ENCODE peak calls at places on chromosomes 13 and 19, in eight cellular contexts. V is pancreas; C is breast epithelium; T is body of pancreas; J is AG04450; B is naive thymus-derived CD4-positive, alpha-beta T cell; E is HCT116; M is adrenal gland. D is an unnamed sample. For H3K27me3 and H3K9me3, the result is how much of the 10 kb centered on the place peaks cover.

GRCh38 chr13:113033498-113033897 is 64.5 kb downstream of the MCF2L start:
- DNase-seq in V (no peak), B (no peak), M (no peak), T (no peak), C (no peak), J (no peak), E (no peak), D (no peak)

GRCh38 chr19:5534787-5535586 is 32.8 kb downstream of the TINCR start:
- DNase-seq in C (no peak), V (no peak), B (no peak), M (no peak), T (no peak), E (peak), J (no peak), D (no peak)

GRCh38 chr19:18780631-18781030 is 10.5 kb downstream of the COMP start:
- DNase-seq in T (no peak), M (no peak), C (no peak), V (no peak), B (no peak), J (no peak), E (no peak), D (no peak)

GRCh38 chr19:10111405-10111811 is at the start of gene P2RY11:
- DNase-seq in M (no peak), T (no peak), B (no peak), C (no peak), J (no peak), V (no peak), E (no peak), D (no peak)

GRCh38 chr19:6109947-6110346 is 353 bp downstream of the RFX2 start:
- DNase-seq in B (no peak), T (no peak), E (no peak), J (no peak), V (no peak), M (peak), C (no peak), D (no peak)

GRCh38 chr13:47258384-47258783 is 361.5 kb upstream of the HTR2A start:
- DNase-seq in E (no peak), V (no peak), B (no peak), M (no peak), T (no peak), J (no peak), C (peak), D (no peak)

GRCh38 chr19:5338661-5339469 is 1.7 kb downstream of the PTPRS start:
- DNase-seq in E (no peak), B (no peak), V (no peak), T (no peak), M (no peak), J (no peak), C (no peak), D (no peak)

GRCh38 chr13:41315466-41316047 is 4.5 kb downstream of the NAA16 start:
- DNase-seq in C (no peak), E (no peak), M (no peak), J (no peak), V (no peak), B (no peak), T (no peak), D (no peak)

GRCh38 chr19:40281381-40282208 is 3.5 kb downstream of the AKT2 start:
- DNase-seq in M (no peak), J (no peak), T (no peak), B (no peak), V (no peak), C (no peak), E (no peak), D (no peak)

GRCh38 chr13:98869408-98870090 is 108.3 kb downstream of the DOCK9 start:
- DNase-seq in C (no peak), M (peak), V (no peak), T (peak), B (no peak), J (no peak), E (no peak), D (no peak)

GRCh38 chr13:77489566-77490337 is 45.8 kb upstream of the SCEL start:
- DNase-seq in C (no peak), E (no peak), B (no peak), M (no peak), T (no peak), V (no peak), J (no peak), D (no peak)

GRCh38 chr13:46679369-46680180 is 117.4 kb downstream of the ESD start:
- DNase-seq in C (no peak), V (no peak), T (no peak), M (peak), B (no peak), J (no peak), E (no peak), D (no peak)

GRCh38 chr19:46902402-46902766 is 41.6 kb downstream of the ARHGAP35 start:
- DNase-seq in C (peak), E (peak), V (peak), T (peak), B (no peak), M (peak), J (no peak), D (peak)

GRCh38 chr19:55117063-55117635 is 288 bp downstream of the PPP1R12C start:
- DNase-seq in J (no peak), B (no peak), C (peak), E (no peak), V (no peak), T (peak), M (peak), D (no peak)

GRCh38 chr13:108220042-108220441 is 1.9 kb downstream of the ABHD13 start:
- DNase-seq in T (peak), C (no peak), B (no peak), V (peak), M (no peak), J (no peak), E (peak), D (peak)

GRCh38 chr13:52848455-52849190 is at the start of gene PCDH8:
- DNase-seq in V (no peak), C (no peak), E (no peak), B (no peak), T (peak), J (no peak), M (peak), D (no peak)

GRCh38 chr13:94177041-94177440 is 302.4 kb downstream of the DCT start:
- DNase-seq in J (no peak), M (no peak), V (no peak), B (no peak), E (no peak), T (no peak), C (no peak), D (no peak)

GRCh38 chr19:4051175-4052101 is 15.3 kb downstream of the ZBTB7A start:
- DNase-seq in T (no peak), C (no peak), B (peak), E (no peak), V (no peak), M (no peak), J (no peak), D (no peak)

GRCh38 chr19:56595548-56595899 is 422 bp downstream of the ZNF71 start:
- DNase-seq in E (no peak), J (no peak), T (no peak), M (no peak), C (no peak), V (no peak), B (no peak), D (no peak)

GRCh38 chr19:42282810-42283247 is 13.8 kb downstream of the CIC start:
- DNase-seq in V (no peak), B (no peak), T (no peak), E (no peak), C (no peak), M (no peak), J (no peak), D (no peak)

GRCh38 chr19:1070931-1071791 is 4.2 kb downstream of the ARHGAP45 start:
- DNase-seq in V (no peak), C (no peak), E (no peak), B (no peak), J (no peak), M (no peak), T (no peak), D (no peak)
- H3K27me3 ChIP-seq in V (under half), C (under half), E (under half), B (under half), J (under half), M (half or more), T (under half), D (under half)

GRCh38 chr13:75508002-75508548 is 26.1 kb upstream of the TBC1D4 start:
- DNase-seq in T (no peak), J (no peak), M (no peak), V (no peak), B (no peak), C (no peak), E (no peak), D (no peak)

GRCh38 chr13:75511226-75511625 is 26.4 kb downstream of the COMMD6 start:
- DNase-seq in B (no peak), C (no peak), V (no peak), E (no peak), M (no peak), T (no peak), J (no peak), D (no peak)

GRCh38 chr13:75512253-75512652 is 25.4 kb downstream of the COMMD6 start:
- DNase-seq in T (no peak), M (no peak), V (no peak), J (no peak), C (no peak), E (no peak), B (no peak), D (no peak)

GRCh38 chr13:75514080-75515040 is 23.3 kb downstream of the COMMD6 start:
- DNase-seq in E (no peak), C (no peak), B (no peak), J (no peak), T (no peak), M (no peak), V (no peak), D (no peak)

DNA sequence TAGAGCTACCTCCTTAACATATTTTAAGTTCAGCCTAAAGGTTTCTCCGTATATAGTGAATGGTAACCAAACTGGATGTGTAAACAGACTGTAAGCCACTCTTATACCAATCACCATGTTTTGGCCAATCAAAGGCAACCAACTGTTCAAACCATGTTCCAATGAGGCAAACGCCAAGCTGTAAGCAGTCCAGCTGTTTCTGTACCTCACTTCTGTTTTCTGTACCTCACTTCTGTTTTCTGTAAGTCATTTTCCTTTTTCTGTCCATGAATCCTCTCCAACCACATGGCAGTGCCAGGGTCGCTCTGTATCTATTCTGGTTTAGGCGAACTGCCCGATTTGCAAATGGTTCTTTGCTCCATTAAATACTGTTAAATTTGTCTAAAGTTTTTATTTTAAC is 24.4 kb downstream of the COMMD6 start:
- DNase-seq in J (no peak), B (no peak), T (no peak), M (no peak), V (no peak), C (no peak), E (no peak), D (no peak)
- H3K9me3 ChIP-seq in J (under half), B (under half), T (under half), M (under half), V (under half), C (under half), E (under half), D (under half)

GRCh38 chr19:48393559-48394330 is at the start of gene GRIN2D:
- DNase-seq in C (no peak), B (peak), T (no peak), M (no peak), J (no peak), E (no peak), V (no peak), D (no peak)

GRCh38 chr19:48394331-48395169 is 1.1 kb downstream of the GRIN2D start:
- DNase-seq in E (no peak), B (no peak), J (no peak), T (no peak), C (no peak), M (no peak), V (no peak), D (no peak)

GRCh38 chr19:48395170-48395455 is 1.6 kb downstream of the GRIN2D start:
- DNase-seq in M (no peak), T (no peak), E (no peak), C (no peak), V (no peak), J (no peak), B (no peak), D (no peak)

GRCh38 chr19:48391100-48392005 is at the start of gene KDELR1:
- DNase-seq in B (peak), M (peak), C (peak), T (peak), V (peak), E (no peak), J (no peak), D (peak)

DNA sequence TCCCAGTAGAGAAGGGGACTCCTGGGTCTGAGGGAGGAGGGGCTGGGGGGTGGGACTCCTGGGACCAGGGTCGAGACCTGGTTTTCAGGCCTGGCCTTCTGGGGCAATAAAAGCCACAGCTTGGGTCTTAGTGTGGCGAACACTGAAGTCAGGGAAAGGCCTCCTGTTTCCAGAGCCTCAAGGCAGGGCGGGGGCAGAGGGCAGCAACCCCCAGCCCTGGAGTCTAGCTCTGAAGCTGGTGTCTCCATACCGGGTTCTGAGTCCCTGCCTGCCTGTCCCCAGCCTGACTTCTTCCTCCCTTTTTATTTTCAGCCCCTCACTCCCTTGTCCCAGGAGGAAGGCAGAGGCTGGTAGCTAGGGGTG is 291 bp upstream of the GRIN2D start:
- DNase-seq in C (no peak), T (no peak), B (no peak), E (no peak), V (no peak), J (no peak), M (no peak), D (no peak)
- H3K4me3 ChIP-seq in C (no peak), T (no peak), B (no peak), E (peak), V (no peak), J (no peak), M (no peak), D (no peak)

GRCh38 chr19:1668339-1669123 is 16.1 kb upstream of the TCF3 start:
- DNase-seq in V (peak), B (no peak), J (no peak), C (no peak), M (no peak), E (no peak), T (no peak), D (no peak)
- H3K27me3 ChIP-seq in V (under half), B (under half), J (under half), C (under half), M (under half), E (under half), T (under half), D (under half)

DNA sequence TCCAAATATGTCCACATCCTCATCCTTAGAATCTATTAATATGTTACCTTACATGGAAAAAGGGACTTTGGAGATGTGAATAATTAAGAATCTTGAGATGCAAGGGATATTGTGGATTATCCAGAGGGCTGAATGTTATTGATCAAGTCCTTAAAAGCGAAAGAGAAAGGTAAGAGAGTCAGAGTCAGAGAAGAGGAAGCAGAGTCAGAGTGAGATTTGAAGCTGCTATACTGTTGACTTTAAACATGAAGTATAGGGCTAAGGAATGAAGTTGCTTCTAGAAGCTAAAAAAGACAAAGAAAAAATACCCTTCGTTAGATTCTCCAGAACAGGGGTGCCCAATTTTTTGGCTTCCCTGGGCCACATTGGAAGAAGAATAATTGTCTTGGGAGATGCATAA is 627.2 kb upstream of the SLITRK6 start:
- DNase-seq in J (no peak), V (no peak), M (no peak), C (no peak), E (no peak), T (no peak), B (no peak), D (no peak)
- H3K9me3 ChIP-seq in J (under half), V (under half), M (under half), C (under half), E (under half), T (under half), B (under half), D (under half)

DNA sequence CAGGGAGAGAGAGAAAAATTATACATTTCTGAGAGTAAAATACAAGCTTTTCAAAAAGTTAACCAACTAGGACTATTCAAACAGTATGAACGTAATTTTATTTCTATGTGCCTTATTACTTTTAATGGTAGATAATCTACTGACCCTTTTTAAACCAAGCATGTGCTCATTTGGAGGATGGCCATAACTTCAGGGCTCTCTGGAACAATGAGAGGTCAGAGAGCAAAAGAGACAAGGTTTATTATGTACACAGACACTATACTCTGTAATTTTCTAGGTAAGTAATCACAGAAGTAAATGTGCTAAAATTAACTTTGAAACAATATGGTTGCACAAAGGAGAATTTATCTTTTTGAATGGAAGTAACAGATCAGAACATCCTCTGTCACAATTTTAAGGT is 1.1 kb downstream of the POSTN start:
- DNase-seq in T (no peak), J (no peak), E (no peak), V (no peak), M (no peak), B (no peak), C (no peak), D (no peak)
- H3K4me3 ChIP-seq in T (no peak), J (peak), E (no peak), V (no peak), M (no peak), B (no peak), C (peak), D (no peak)

D was measured in lung.